ENCODE peak calls at places on chromosomes 3 and 15, in seven cellular contexts. C is GM12892, L is K562, F is GM12878, R is SK-N-SH, B is H1, M is HepG2. Q is an unnamed sample.

GRCh38 chr15:73361331-73361730 is 7.4 kb downstream of the HCN4 start:
- DNase-seq in F (no peak), M (no peak), L (no peak), R (no peak), B (no peak), C (no peak), Q (no peak)

GRCh38 chr15:31488437-31489204 is 162.0 kb downstream of the KLF13 start:
- DNase-seq in M (peak; percentile 64), F (peak; percentile 78), R (peak; percentile 92), C (peak; percentile 59), B (peak; percentile 58), L (peak; percentile 81), Q (peak; percentile 53)

GRCh38 chr15:43934480-43934879 is 107.7 kb downstream of the WDR76 start:
- DNase-seq in R (no peak), C (no peak), B (no peak), F (no peak), M (no peak), L (no peak), Q (no peak)

GRCh38 chr3:194328080-194328571 is 23.0 kb downstream of the CPN2 start:
- DNase-seq in M (no peak), C (no peak), F (no peak), B (no peak), R (peak; percentile 56), L (peak; percentile 40), Q (no peak)

GRCh38 chr3:117118604-117119003 is 409.0 kb downstream of the TUSC7 start:
- DNase-seq in M (no peak), B (no peak), L (no peak), F (no peak), C (no peak), R (no peak), Q (no peak)

GRCh38 chr15:78004919-78005634 is 72.4 kb downstream of the TBC1D2B start:
- DNase-seq in L (no peak), B (no peak), C (no peak), R (peak; percentile 80), M (no peak), F (no peak), Q (no peak)

GRCh38 chr15:84969257-84969656 is 12.4 kb upstream of the PDE8A start:
- DNase-seq in F (no peak), R (no peak), C (no peak), L (no peak), B (no peak), M (no peak), Q (no peak)

GRCh38 chr15:101611007-101611406 is 41.2 kb downstream of the TM2D3 start:
- DNase-seq in L (no peak), F (no peak), C (no peak), M (no peak), R (no peak), B (no peak), Q (no peak)

GRCh38 chr15:63060699-63061098 is 18.2 kb downstream of the TPM1 start:
- DNase-seq in L (no peak), B (no peak), F (no peak), M (no peak), C (no peak), R (no peak), Q (no peak)

GRCh38 chr3:147117631-147118030 is 288.7 kb downstream of the ZIC4 start:
- DNase-seq in L (no peak), C (no peak), M (no peak), F (no peak), R (no peak), B (no peak), Q (no peak)

GRCh38 chr3:121482651-121483050 is 63.1 kb downstream of the POLQ start:
- DNase-seq in C (no peak), L (no peak), M (no peak), F (no peak), R (no peak), B (no peak), Q (no peak)

GRCh38 chr15:77836116-77836798 is 203.5 kb upstream of the LINGO1 start:
- DNase-seq in F (no peak), B (no peak), C (no peak), R (peak; percentile 79), L (peak; percentile 86), M (no peak), Q (peak; percentile 59)

GRCh38 chr15:91965501-91966180 is 112.1 kb downstream of the SLCO3A1 start:
- DNase-seq in R (no peak), M (no peak), C (no peak), F (no peak), L (no peak), B (no peak), Q (no peak)

GRCh38 chr3:187775549-187775948 is 30.3 kb upstream of the BCL6 start:
- DNase-seq in C (no peak), M (no peak), L (no peak), F (no peak), B (no peak), R (no peak), Q (no peak)

GRCh38 chr3:171317133-171317532 is 143.1 kb downstream of the TNIK start:
- DNase-seq in C (no peak), M (no peak), R (no peak), B (no peak), F (no peak), L (peak; percentile 58), Q (no peak)

DNA sequence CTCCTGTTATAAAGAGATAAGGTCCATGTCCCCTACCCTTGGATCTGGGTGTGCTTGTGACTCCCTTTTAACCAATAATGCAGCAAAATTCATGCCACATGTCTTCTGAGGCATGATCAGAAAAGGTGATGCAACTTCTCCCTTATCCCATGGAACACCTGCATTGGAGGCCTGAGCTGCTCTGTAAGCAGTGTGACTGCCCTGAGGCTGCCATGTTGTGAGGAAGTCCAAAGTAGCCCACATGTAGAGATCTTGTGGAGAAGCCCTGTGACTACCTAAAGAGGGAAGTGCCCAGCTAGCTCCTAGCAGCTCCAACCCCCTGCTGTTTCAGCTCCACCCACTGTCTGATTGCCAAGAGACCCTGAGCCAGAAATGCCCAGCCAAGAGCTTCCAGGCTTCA is 6.4 kb upstream of the NR1D2 start:
- DNase-seq in C (no peak), R (peak; percentile 42), F (no peak), L (no peak), B (no peak), M (no peak), Q (no peak)
- TF ChIP-seq TAF1 in C (no peak), R (no peak), F (no peak), L (no peak), B (no peak), M (no peak), Q (no peak)

GRCh38 chr3:143280984-143281383 is 161.4 kb downstream of the CHST2 start:
- DNase-seq in F (no peak), L (no peak), C (no peak), M (no peak), R (no peak), B (no peak), Q (no peak)
- TF ChIP-seq TAF1 in F (no peak), L (no peak), C (no peak), M (no peak), R (no peak), B (no peak), Q (no peak)

GRCh38 chr15:57281357-57281756 is 94.9 kb upstream of the CGNL1 start:
- DNase-seq in L (no peak), B (no peak), C (no peak), F (no peak), R (no peak), M (no peak), Q (no peak)
- TF ChIP-seq TAF1 in L (no peak), B (no peak), C (no peak), F (no peak), R (no peak), M (no peak), Q (no peak)

GRCh38 chr15:55846108-55846707 is 103.3 kb upstream of the PRTG start:
- DNase-seq in L (peak; percentile 50), M (peak; percentile 69), F (peak; percentile 35), R (peak; percentile 65), C (no peak), B (peak; percentile 57), Q (peak; percentile 29)
- TF ChIP-seq TAF1 in L (no peak), M (no peak), F (no peak), R (no peak), C (no peak), B (no peak), Q (no peak)

DNA sequence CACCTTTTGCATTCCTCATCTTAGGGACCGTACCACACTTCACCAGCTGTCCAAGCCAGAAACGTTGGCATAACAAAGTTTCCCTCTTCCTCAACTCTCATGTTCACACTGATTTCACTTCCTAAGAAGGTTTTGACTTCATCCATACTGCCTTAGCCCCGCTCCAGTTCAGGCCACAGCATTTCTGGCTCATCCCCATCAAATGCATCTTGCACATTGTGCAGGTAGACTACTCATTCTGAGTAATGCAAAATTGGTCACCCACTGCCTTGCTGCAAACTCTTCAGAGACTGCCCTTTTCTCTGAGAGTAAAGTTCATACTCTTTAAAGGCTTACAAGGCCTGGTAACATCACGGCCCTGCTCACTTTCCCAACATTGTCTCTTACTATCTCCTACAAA is 8.8 kb downstream of the NUSAP1 start:
- DNase-seq in B (no peak), L (no peak), C (no peak), R (no peak), F (no peak), M (no peak), Q (no peak)
- TF ChIP-seq TAF1 in B (no peak), L (no peak), C (no peak), R (no peak), F (no peak), M (no peak), Q (no peak)

GRCh38 chr15:57085267-57085666 is 166.8 kb downstream of the TCF12 start:
- DNase-seq in R (no peak), M (no peak), F (no peak), L (peak; percentile 10), C (no peak), B (no peak), Q (no peak)

GRCh38 chr15:57079446-57079845 is 161.0 kb downstream of the TCF12 start:
- DNase-seq in C (no peak), L (no peak), R (no peak), B (no peak), M (no peak), F (no peak), Q (no peak)

GRCh38 chr15:57084178-57084577 is 165.7 kb downstream of the TCF12 start:
- DNase-seq in R (no peak), B (no peak), L (no peak), C (no peak), F (no peak), M (no peak), Q (no peak)

GRCh38 chr15:57079907-57080750 is 161.7 kb downstream of the TCF12 start:
- DNase-seq in M (no peak), C (no peak), F (no peak), B (no peak), R (no peak), L (no peak), Q (no peak)
- TF ChIP-seq TAF1 in M (no peak), C (no peak), F (no peak), B (no peak), R (no peak), L (no peak), Q (no peak)